ENCODE peak calls at places on chromosomes 4 and X, in five cellular contexts. N, B, X, L and Q are unnamed samples.

GRCh38 chrX:154012336-154012991 is 7.2 kb downstream of the IRAK1 start:
- DNase-seq in N (no peak), B (no peak), X (no peak), L (no peak), Q (no peak)

GRCh38 chr4:65344278-65344825 is 325.9 kb downstream of the EPHA5 start:
- DNase-seq in N (no peak), B (no peak), X (no peak), L (no peak), Q (no peak)

GRCh38 chr4:1813915-1814314 is 20.8 kb downstream of the FGFR3 start:
- DNase-seq in N (no peak), B (no peak), X (no peak), L (no peak), Q (no peak)

GRCh38 chr4:143700420-143701352 is at the start of gene FREM3:
- DNase-seq in N (no peak), B (no peak), X (peak; percentile 3), L (no peak), Q (no peak)

GRCh38 chrX:149825424-149825823 is 43.7 kb downstream of the MAGEA9 start:
- DNase-seq in N (peak; percentile 14), B (peak; percentile 7), X (peak; percentile 43), L (no peak), Q (no peak)

GRCh38 chrX:129783176-129783776 is 3.5 kb downstream of the SASH3 start:
- DNase-seq in N (no peak), B (no peak), X (no peak), L (no peak), Q (no peak)

GRCh38 chrX:154352012-154352401 is 22.4 kb downstream of the FLNA start:
- DNase-seq in N (peak; percentile 7), B (no peak), X (no peak), L (no peak), Q (no peak)

GRCh38 chrX:1673337-1673736 is 58.5 kb downstream of the ASMT start:
- DNase-seq in N (peak; percentile 28), B (peak; percentile 46), X (no peak), L (no peak), Q (no peak)

GRCh38 chrX:138128025-138128671 is 562.2 kb downstream of the ZIC3 start:
- DNase-seq in N (no peak), B (peak; percentile 1), X (no peak), L (peak; percentile 9), Q (no peak)

GRCh38 chr4:159077702-159078495 is 25.0 kb upstream of the RAPGEF2 start:
- DNase-seq in N (no peak), B (no peak), X (no peak), L (no peak), Q (no peak)

GRCh38 chr4:16226816-16227461 is 668 bp upstream of the TAPT1 start:
- DNase-seq in N (peak; percentile 69), B (no peak), X (peak; percentile 71), L (peak; percentile 49), Q (peak; percentile 74)

GRCh38 chrX:1679238-1679637 is 64.4 kb downstream of the ASMT start:
- DNase-seq in N (no peak), B (no peak), X (no peak), L (no peak), Q (no peak)

GRCh38 chr4:80471701-80472100 is 136.2 kb downstream of the CFAP299 start:
- DNase-seq in N (peak; percentile 62), B (no peak), X (peak; percentile 73), L (no peak), Q (no peak)

GRCh38 chrX:20513185-20513584 is 246.5 kb upstream of the RPS6KA3 start:
- DNase-seq in N (no peak), B (no peak), X (no peak), L (no peak), Q (no peak)

GRCh38 chrX:46727445-46727844 is 31.5 kb downstream of the SLC9A7 start:
- DNase-seq in N (no peak), B (no peak), X (no peak), L (no peak), Q (no peak)

GRCh38 chrX:16867947-16868346 is 2.2 kb downstream of the RBBP7 start:
- DNase-seq in N (no peak), B (no peak), X (no peak), L (no peak), Q (no peak)

GRCh38 chrX:19684265-19684664 is 169.0 kb upstream of the MAP3K15 start:
- DNase-seq in N (no peak), B (no peak), X (no peak), L (no peak), Q (no peak)

GRCh38 chrX:149631293-149632165 is at the start of gene TMEM185A:
- DNase-seq in N (peak; percentile 79), B (peak; percentile 33), X (peak; percentile 70), L (peak; percentile 36), Q (peak; percentile 59)

GRCh38 chrX:71661919-71662318 is 5.4 kb upstream of the LOC101059915 start:
- DNase-seq in N (no peak), B (no peak), X (no peak), L (no peak), Q (no peak)

GRCh38 chr4:5399790-5400421 is 308.5 kb downstream of the EVC2 start:
- DNase-seq in N (no peak), B (peak; percentile 8), X (no peak), L (no peak), Q (no peak)

GRCh38 chr4:98828801-98829200 is 100.1 kb downstream of the EIF4E start:
- DNase-seq in N (peak; percentile 13), B (peak; percentile 19), X (no peak), L (no peak), Q (no peak)

GRCh38 chr4:132328761-132329160 is 820.3 kb upstream of the PCDH10 start:
- DNase-seq in N (no peak), B (no peak), X (no peak), L (no peak), Q (no peak)

GRCh38 chr4:24322986-24323385 is 261.4 kb downstream of the DHX15 start:
- DNase-seq in N (no peak), B (no peak), X (no peak), L (no peak), Q (no peak)

GRCh38 chr4:24328300-24328699 is 256.1 kb downstream of the DHX15 start:
- DNase-seq in N (no peak), B (no peak), X (no peak), L (no peak), Q (no peak)

GRCh38 chr4:24321637-24322036 is 262.7 kb downstream of the DHX15 start:
- DNase-seq in N (no peak), B (no peak), X (no peak), L (no peak), Q (no peak)

GRCh38 chr4:24321151-24321550 is 263.2 kb downstream of the DHX15 start:
- DNase-seq in N (no peak), B (no peak), X (no peak), L (no peak), Q (no peak)

DNA sequence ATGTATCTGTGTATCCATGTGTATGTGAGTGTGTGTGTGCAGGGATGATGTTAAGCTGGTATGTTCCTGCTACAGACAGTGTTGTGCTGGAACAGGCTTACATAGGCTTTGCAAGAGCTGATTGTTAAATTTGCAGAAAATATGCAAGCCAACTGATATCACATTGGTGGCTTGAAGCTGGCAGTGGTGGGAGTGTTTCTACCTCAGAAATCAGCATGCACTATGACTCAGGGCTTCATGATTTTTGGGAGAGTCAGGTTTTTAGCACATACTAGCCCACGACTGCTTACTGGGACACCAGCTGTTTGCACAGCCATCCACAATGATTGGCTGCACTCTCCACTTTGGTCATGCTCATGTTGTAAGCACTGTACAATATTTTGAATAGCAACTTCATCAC is 261.8 kb downstream of the DHX15 start:
- DNase-seq in N (no peak), B (no peak), X (no peak), L (no peak), Q (no peak)
- H3K4me3 ChIP-seq in N (no peak overlapping the region), B (no peak overlapping the region), X (no peak overlapping the region), L (no peak overlapping the region), Q (no peak overlapping the region)

GRCh38 chr4:6910340-6910959 is 824 bp downstream of the TBC1D14 start:
- DNase-seq in N (peak; percentile 37), B (no peak), X (no peak), L (no peak), Q (no peak)
- TF ChIP-seq POLR2A in N (peak; percentile 20), B (no peak), X (no peak), L (no peak), Q (no peak)

GRCh38 chrX:115958687-115959359 is 211.7 kb upstream of the AGTR2 start:
- DNase-seq in N (no peak), B (no peak), X (no peak), L (no peak), Q (no peak)
- TF ChIP-seq CTCF in N (no peak), B (peak; percentile 3), X (no peak), L (no peak), Q (no peak)

GRCh38 chrX:12891915-12892506 is 14.4 kb upstream of the TLR8 start:
- DNase-seq in N (no peak), B (no peak), X (no peak), L (no peak), Q (no peak)

GRCh38 chrX:12887767-12888166 is 18.7 kb upstream of the TLR8 start:
- DNase-seq in N (no peak), B (no peak), X (no peak), L (no peak), Q (no peak)

GRCh38 chrX:12887141-12887540 is 19.3 kb upstream of the TLR8 start:
- DNase-seq in N (no peak), B (no peak), X (no peak), L (no peak), Q (no peak)

GRCh38 chrX:12891167-12891566 is 15.3 kb upstream of the TLR8 start:
- DNase-seq in N (no peak), B (no peak), X (no peak), L (no peak), Q (no peak)

DNA sequence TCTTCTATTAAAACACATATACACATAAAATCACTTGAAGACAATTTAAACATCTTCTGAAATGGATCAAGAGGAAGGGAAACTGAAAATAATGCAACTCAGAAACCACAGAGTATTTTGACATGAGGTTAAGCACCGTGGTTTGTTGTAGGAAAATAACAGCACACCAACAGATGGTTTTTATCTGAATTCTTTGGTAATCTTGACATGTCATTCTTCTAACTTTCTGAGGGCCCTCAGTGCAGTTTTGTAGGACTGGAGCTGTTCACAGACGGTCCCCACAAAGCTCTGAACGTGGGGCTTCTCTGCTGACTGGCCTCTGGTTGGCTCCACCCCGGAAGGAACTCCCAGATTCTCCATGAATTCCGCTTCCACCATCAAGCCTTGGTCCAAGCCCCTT is 16.0 kb upstream of the TLR8 start:
- DNase-seq in N (no peak), B (no peak), X (no peak), L (no peak), Q (no peak)
- H3K4me3 ChIP-seq in N (no peak overlapping the region), B (no peak overlapping the region), X (no peak overlapping the region), L (no peak overlapping the region), Q (no peak overlapping the region)